ENCODE peak calls at places on chromosomes 13 and 19, in seven cellular contexts. O, A, X, U, M, K and V are unnamed samples.

GRCh38 chr19:6691342-6691741 is 21.4 kb upstream of the TNFSF14 start:
- DNase-seq in X (no peak), M (no peak), O (no peak), K (no peak), U (no peak), A (no peak), V (no peak)

GRCh38 chr19:8463343-8463742 is 18.6 kb downstream of the HNRNPM start:
- DNase-seq in K (no peak), M (no peak), O (no peak), U (no peak), X (no peak), A (no peak), V (no peak)

GRCh38 chr13:34886987-34887386 is 55.1 kb upstream of the NBEA start:
- DNase-seq in U (no peak), X (no peak), O (no peak), K (no peak), M (peak; percentile 34), A (no peak), V (no peak)

GRCh38 chr19:33207040-33207620 is 13.0 kb downstream of the LRP3 start:
- DNase-seq in A (no peak), M (no peak), K (no peak), X (no peak), O (no peak), U (no peak), V (no peak)

GRCh38 chr19:48445256-48445605 is 552 bp upstream of the GRWD1 start:
- DNase-seq in M (peak; percentile 97), X (no peak), U (peak; percentile 95), A (peak; percentile 83), O (no peak), K (no peak), V (peak; percentile 96)

GRCh38 chr13:73702419-73703071 is 431.7 kb downstream of the KLF12 start:
- DNase-seq in A (no peak), O (peak; percentile 33), M (no peak), K (no peak), X (peak; percentile 21), U (no peak), V (no peak)

GRCh38 chr13:80050252-80050651 is 290.7 kb downstream of the SPRY2 start:
- DNase-seq in K (no peak), U (no peak), X (no peak), O (no peak), A (no peak), M (peak; percentile 15), V (peak; percentile 15)

GRCh38 chr13:48402325-48402962 is 10.5 kb downstream of the LPAR6 start:
- DNase-seq in A (no peak), X (peak; percentile 30), O (no peak), K (no peak), M (peak; percentile 47), U (no peak), V (no peak)

GRCh38 chr19:55165952-55166529 is 372 bp downstream of the DNAAF3 start:
- DNase-seq in U (peak; percentile 78), O (peak; percentile 46), M (peak; percentile 87), X (no peak), A (peak; percentile 97), K (peak; percentile 81), V (peak; percentile 66)

GRCh38 chr13:61013782-61014181 is 401.9 kb downstream of the PCDH20 start:
- DNase-seq in M (no peak), A (no peak), U (no peak), O (no peak), K (no peak), X (no peak), V (no peak)

GRCh38 chr13:80840313-80840976 is 499.5 kb upstream of the SPRY2 start:
- DNase-seq in O (no peak), A (peak; percentile 56), M (peak; percentile 3), U (peak; percentile 68), K (peak; percentile 53), X (no peak), V (peak; percentile 59)

GRCh38 chr13:43023244-43023931 is at the start of gene DNAJC15:
- DNase-seq in M (peak; percentile 94), X (peak; percentile 57), U (peak; percentile 89), A (peak; percentile 70), K (peak; percentile 33), O (peak; percentile 27), V (peak; percentile 91)

GRCh38 chr19:55253842-55254624 is 4.8 kb downstream of the PPP6R1 start:
- DNase-seq in O (peak; percentile 97), K (no peak), U (no peak), M (no peak), X (peak; percentile 77), A (no peak), V (peak; percentile 25)

GRCh38 chr19:7983286-7983950 is 22.0 kb downstream of the ELAVL1 start:
- DNase-seq in M (no peak), O (no peak), X (no peak), K (no peak), A (no peak), U (no peak), V (no peak)

GRCh38 chr13:83895994-83896580 is 13.8 kb upstream of the SLITRK1 start:
- DNase-seq in X (no peak), M (no peak), K (no peak), U (no peak), A (no peak), O (no peak), V (no peak)

DNA sequence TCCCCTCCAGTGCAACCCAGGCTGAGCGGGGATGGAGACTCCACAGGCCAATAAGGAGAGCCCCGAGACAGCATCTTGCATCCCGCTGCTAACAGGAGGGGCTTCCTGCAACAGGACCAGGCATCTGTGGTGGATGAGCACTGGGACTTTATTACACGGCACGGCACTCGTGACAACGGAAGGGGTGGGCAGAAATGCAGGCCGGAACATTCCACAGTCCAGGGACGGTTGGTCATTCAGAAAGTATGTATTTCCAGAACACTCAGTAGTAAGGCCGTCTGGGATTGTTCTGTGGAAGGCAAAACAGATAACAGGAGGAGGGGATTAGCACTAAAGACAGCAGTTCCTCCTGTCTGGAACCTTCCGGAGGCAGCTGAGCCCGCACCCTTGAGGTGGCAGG is 3.3 kb upstream of the TM6SF2 start:
- DNase-seq in M (peak; percentile 30), K (no peak), U (peak; percentile 11), O (no peak), X (no peak), A (no peak), V (no peak)
- H3K36me3 ChIP-seq in M (no peaks in the 10 kb centered on the region), K (peaks cover 50% of the 10 kb centered on the region), U (peaks cover 22% of the 10 kb centered on the region), O (peaks cover 56% of the 10 kb centered on the region), X (peaks cover 13% of the 10 kb centered on the region), A (no peaks in the 10 kb centered on the region), V (peaks cover 34% of the 10 kb centered on the region)

DNA sequence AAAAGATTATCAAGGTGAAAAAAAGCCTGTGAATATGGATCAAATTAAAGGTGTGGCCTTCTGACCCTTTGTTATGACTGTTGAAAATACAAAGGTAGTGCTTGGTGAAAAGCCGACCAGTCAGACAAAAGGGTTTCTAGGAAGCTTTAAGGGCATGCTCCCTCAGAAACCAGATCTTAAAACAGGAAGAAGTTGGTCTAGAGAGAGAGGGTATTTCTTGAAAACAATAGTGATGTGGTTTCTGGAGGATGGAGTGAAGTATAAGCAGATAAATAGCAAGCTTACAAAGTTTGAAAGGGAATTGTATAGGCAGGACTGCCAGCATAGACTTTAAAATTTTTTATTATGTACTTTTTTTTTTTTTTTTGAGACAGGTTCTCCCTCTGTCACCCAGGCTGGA is 5.0 kb upstream of the EID2 start:
- DNase-seq in U (no peak), O (no peak), M (no peak), K (no peak), X (no peak), A (no peak), V (no peak)
- H3K4me2 ChIP-seq in U (no peak overlapping the region), O (no peak overlapping the region), M (no peak overlapping the region), K (no peak overlapping the region), X (no peak overlapping the region), A (no peak overlapping the region), V (no peak overlapping the region)

GRCh38 chr13:77389617-77389984 is 62.7 kb upstream of the MYCBP2 start:
- DNase-seq in K (no peak), U (no peak), A (no peak), M (no peak), X (peak; percentile 23), O (no peak), V (no peak)
- H3K4me1 ChIP-seq in K (no peaks in the 10 kb centered on the region), U (peaks cover 5% of the 10 kb centered on the region), A (no peaks in the 10 kb centered on the region), M (peaks cover 45% of the 10 kb centered on the region), X (peaks cover 9% of the 10 kb centered on the region), O (no peaks in the 10 kb centered on the region), V (no peaks in the 10 kb centered on the region)

DNA sequence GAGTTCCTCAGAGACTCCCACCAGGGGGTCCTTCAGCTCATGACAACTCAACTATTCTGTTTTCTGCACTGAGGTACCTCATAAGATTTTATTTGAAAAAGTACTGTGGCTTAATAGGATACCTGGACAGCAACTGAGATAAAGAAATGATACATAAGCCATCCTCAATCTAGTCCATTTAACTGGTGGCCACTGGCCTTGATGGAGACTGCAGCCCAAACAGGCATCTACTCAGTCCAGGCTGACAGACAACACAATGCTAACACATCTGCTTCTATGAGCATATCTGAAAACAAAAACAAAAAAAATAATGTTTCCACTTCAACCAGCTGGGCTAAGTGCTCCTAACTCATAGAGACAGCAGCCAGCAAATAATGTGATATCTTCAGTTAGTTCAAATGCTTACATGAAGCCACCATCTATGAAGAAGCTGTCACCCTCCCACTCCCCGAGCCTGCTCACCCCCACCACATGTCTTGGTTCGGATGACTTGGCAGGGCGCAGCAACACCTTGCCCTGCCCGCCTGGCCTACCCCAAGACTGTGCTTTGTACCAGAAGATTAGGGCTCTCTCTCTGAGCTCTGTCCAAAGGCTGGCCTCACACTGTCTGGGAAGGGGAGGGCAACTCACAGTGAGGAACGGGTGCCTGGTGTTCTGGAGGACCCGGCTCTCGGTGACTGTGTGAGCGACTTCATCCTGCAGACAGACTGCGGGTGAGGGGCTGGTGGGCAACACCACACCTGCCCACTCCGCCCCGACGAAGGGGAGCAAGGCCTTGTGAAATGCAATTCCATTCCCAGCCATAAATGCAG is 13.1 kb upstream of the CCNP start:
- DNase-seq in M (no peak), O (no peak), U (no peak), K (no peak), X (no peak), A (no peak), V (no peak)
- H3K36me3 ChIP-seq in M (peaks cover 10% of the 10 kb centered on the region), O (peaks cover 66% of the 10 kb centered on the region), U (peaks cover 15% of the 10 kb centered on the region), K (peaks cover 45% of the 10 kb centered on the region), X (peaks cover 27% of the 10 kb centered on the region), A (no peaks in the 10 kb centered on the region), V (peaks cover 4% of the 10 kb centered on the region)

DNA sequence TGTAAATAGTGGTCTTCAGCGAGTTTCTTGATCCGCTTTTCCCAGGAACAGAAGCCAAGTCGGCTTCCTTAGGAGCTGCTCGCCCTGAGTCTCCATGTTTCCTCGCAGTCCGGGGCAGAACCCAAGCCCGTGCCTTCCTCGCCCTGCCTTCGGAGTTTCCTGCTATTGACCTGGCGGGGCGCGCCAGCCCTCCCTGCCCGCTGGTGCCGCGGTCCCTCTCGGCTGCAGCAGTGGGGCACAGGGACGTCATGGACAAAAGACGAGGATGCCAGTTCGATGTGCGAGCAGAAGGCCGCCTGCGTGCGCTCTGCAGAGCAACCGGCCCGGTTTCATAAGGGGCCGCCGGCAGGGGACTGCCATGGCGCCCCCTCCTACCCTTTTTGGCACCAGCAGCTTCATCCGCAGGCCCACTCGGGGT is 156.6 kb downstream of the TM9SF2 start:
- DNase-seq in K (no peak), O (no peak), M (peak; percentile 67), U (peak; percentile 51), A (peak; percentile 79), X (no peak), V (peak; percentile 46)
- H3K4me2 ChIP-seq in K (peak overlapping the region; percentile 75), O (no peak overlapping the region), M (peak overlapping the region; percentile 83), U (peak overlapping the region; percentile 81), A (peak overlapping the region; percentile 81), X (peak overlapping the region; percentile 91), V (peak overlapping the region; percentile 85)